ENCODE peak calls at places on chromosomes 3 and 15, in four cellular contexts. One of them, this sample, is unnamed.

GRCh38 chr3:94234177-94234788 is 171.4 kb downstream of the NSUN3 start:
- DNase-seq in GM12878: no peak
- DNase-seq in HepG2: peak
- DNase-seq in H1: no peak
- DNase-seq in this sample: peak

GRCh38 chr15:93110502-93111040 is 21.6 kb upstream of the RGMA start:
- DNase-seq in H1: no peak
- DNase-seq in HepG2: no peak
- DNase-seq in GM12878: no peak
- DNase-seq in this sample: no peak

GRCh38 chr3:60839242-60839641 is 412.0 kb downstream of the FHIT start:
- DNase-seq in HepG2: no peak
- DNase-seq in GM12878: no peak
- DNase-seq in H1: no peak
- DNase-seq in this sample: no peak

GRCh38 chr3:20147374-20147773 is 38.6 kb downstream of the SGO1 start:
- DNase-seq in GM12878: no peak
- DNase-seq in H1: no peak
- DNase-seq in HepG2: no peak
- DNase-seq in this sample: no peak

GRCh38 chr3:193605876-193606275 is 12.9 kb downstream of the OPA1 start:
- DNase-seq in H1: peak
- DNase-seq in HepG2: peak
- DNase-seq in GM12878: no peak
- DNase-seq in this sample: peak

GRCh38 chr15:68401496-68402431 is 30.2 kb downstream of the ITGA11 start:
- DNase-seq in HepG2: no peak
- DNase-seq in H1: peak
- DNase-seq in GM12878: no peak
- DNase-seq in this sample: no peak

GRCh38 chr15:95596487-95596886 is 734.0 kb upstream of the NR2F2 start:
- DNase-seq in H1: peak
- DNase-seq in HepG2: no peak
- DNase-seq in GM12878: no peak
- DNase-seq in this sample: peak

GRCh38 chr3:46417120-46417510 is 10.1 kb downstream of the CCRL2 start:
- DNase-seq in GM12878: no peak
- DNase-seq in H1: no peak
- DNase-seq in HepG2: no peak
- DNase-seq in this sample: no peak

GRCh38 chr3:184727357-184728060 is 15.6 kb upstream of the MAGEF1 start:
- DNase-seq in GM12878: no peak
- DNase-seq in H1: peak
- DNase-seq in HepG2: peak
- DNase-seq in this sample: peak

GRCh38 chr3:141739731-141740130 is 1.6 kb downstream of the RNF7 start:
- DNase-seq in GM12878: no peak
- DNase-seq in HepG2: no peak
- DNase-seq in H1: no peak
- DNase-seq in this sample: no peak

GRCh38 chr3:141735789-141736465 is 2.2 kb upstream of the RNF7 start:
- DNase-seq in HepG2: peak
- DNase-seq in H1: no peak
- DNase-seq in GM12878: no peak
- DNase-seq in this sample: no peak

GRCh38 chr3:141737108-141737507 is 990 bp upstream of the RNF7 start:
- DNase-seq in HepG2: no peak
- DNase-seq in GM12878: no peak
- DNase-seq in H1: no peak
- DNase-seq in this sample: no peak

GRCh38 chr3:141738636-141739363 is 702 bp downstream of the RNF7 start:
- DNase-seq in GM12878: no peak
- DNase-seq in H1: no peak
- DNase-seq in HepG2: no peak
- DNase-seq in this sample: no peak

GRCh38 chr3:141737828-141738635 is at the start of gene RNF7:
- DNase-seq in GM12878: peak
- DNase-seq in H1: peak
- DNase-seq in HepG2: peak
- DNase-seq in this sample: peak
- H3K9ac ChIP-seq in GM12878: peak
- H3K9ac ChIP-seq in H1: peak
- H3K9ac ChIP-seq in HepG2: peak
- H3K9ac ChIP-seq in this sample: peak

GRCh38 chr3:160022068-160022467 is 33.4 kb downstream of the IL12A start:
- DNase-seq in GM12878: no peak
- DNase-seq in H1: no peak
- DNase-seq in HepG2: no peak
- DNase-seq in this sample: no peak

GRCh38 chr3:160016972-160017371 is 28.3 kb downstream of the IL12A start:
- DNase-seq in H1: no peak
- DNase-seq in HepG2: peak
- DNase-seq in GM12878: no peak
- DNase-seq in this sample: no peak

GRCh38 chr3:160020057-160020711 is 31.5 kb downstream of the IL12A start:
- DNase-seq in H1: no peak
- DNase-seq in HepG2: no peak
- DNase-seq in GM12878: no peak
- DNase-seq in this sample: no peak

GRCh38 chr3:160023476-160023875 is 34.8 kb downstream of the IL12A start:
- DNase-seq in GM12878: no peak
- DNase-seq in HepG2: no peak
- DNase-seq in H1: no peak
- DNase-seq in this sample: no peak

GRCh38 chr3:160018959-160019358 is 30.3 kb downstream of the IL12A start:
- DNase-seq in H1: no peak
- DNase-seq in GM12878: no peak
- DNase-seq in HepG2: no peak
- DNase-seq in this sample: no peak
- TF ChIP-seq YY1 in H1: no peak
- TF ChIP-seq YY1 in GM12878: no peak
- TF ChIP-seq YY1 in HepG2: no peak
- TF ChIP-seq YY1 in this sample: no peak

DNA sequence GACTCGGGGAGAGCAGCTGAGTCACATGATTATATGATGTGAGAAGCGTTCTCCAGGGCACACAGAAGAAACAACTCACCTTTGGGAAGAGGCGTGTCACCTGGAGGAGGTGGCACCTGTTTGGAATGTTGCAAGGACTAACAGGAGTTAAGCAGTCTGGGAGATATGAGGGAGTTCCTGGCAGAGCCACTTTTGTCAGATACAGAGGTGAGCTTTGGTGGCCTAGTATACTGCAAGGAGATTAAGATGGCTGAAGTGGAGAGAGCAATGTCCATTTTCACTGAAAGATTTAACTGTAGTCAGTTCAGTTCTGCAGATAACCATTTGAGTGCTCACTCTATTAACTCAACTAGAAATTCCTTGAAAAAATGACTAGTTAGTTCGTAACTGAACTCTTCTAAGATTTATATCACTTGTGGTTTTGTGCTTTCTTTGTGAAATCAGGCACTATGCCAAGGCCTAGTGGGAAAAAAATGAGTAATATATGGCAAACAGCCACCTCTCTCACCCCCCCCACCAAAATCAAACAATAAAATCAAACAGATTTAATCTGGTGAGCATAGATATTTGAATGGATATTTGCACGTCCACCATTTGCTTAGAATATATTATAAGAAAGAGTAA is 61.3 kb downstream of the CRYBG3 start:
- DNase-seq in GM12878: no peak
- DNase-seq in HepG2: no peak
- DNase-seq in H1: no peak
- DNase-seq in this sample: no peak
- TF ChIP-seq SUZ12 in GM12878: no peak
- TF ChIP-seq SUZ12 in HepG2: no peak
- TF ChIP-seq SUZ12 in H1: no peak
- TF ChIP-seq SUZ12 in this sample: no peak

GRCh38 chr3:73384091-73384906 is 240.4 kb downstream of the PDZRN3 start:
- DNase-seq in GM12878: no peak
- DNase-seq in HepG2: no peak
- DNase-seq in H1: no peak
- DNase-seq in this sample: no peak
- H3K9ac ChIP-seq in GM12878: no peak
- H3K9ac ChIP-seq in HepG2: no peak
- H3K9ac ChIP-seq in H1: no peak
- H3K9ac ChIP-seq in this sample: no peak

GRCh38 chr15:27589260-27589659 is 509.9 kb downstream of the OCA2 start:
- DNase-seq in H1: no peak
- DNase-seq in HepG2: no peak
- DNase-seq in GM12878: no peak
- DNase-seq in this sample: no peak
- TF ChIP-seq YY1 in H1: no peak
- TF ChIP-seq YY1 in HepG2: no peak
- TF ChIP-seq YY1 in GM12878: no peak
- TF ChIP-seq YY1 in this sample: no peak

GRCh38 chr3:31235062-31235704 is 297.5 kb upstream of the STT3B start:
- DNase-seq in GM12878: no peak
- DNase-seq in H1: no peak
- DNase-seq in HepG2: no peak
- DNase-seq in this sample: no peak
- TF ChIP-seq SUZ12 in GM12878: no peak
- TF ChIP-seq SUZ12 in H1: no peak
- TF ChIP-seq SUZ12 in HepG2: no peak
- TF ChIP-seq SUZ12 in this sample: no peak

GRCh38 chr3:143120716-143121239 is 1.2 kb downstream of the CHST2 start:
- DNase-seq in H1: peak
- DNase-seq in HepG2: no peak
- DNase-seq in GM12878: no peak
- DNase-seq in this sample: no peak
- H3K9ac ChIP-seq in H1: peak
- H3K9ac ChIP-seq in HepG2: no peak
- H3K9ac ChIP-seq in GM12878: peak
- H3K9ac ChIP-seq in this sample: peak

GRCh38 chr15:62844564-62845235 is 197.8 kb upstream of the TPM1 start:
- DNase-seq in HepG2: no peak
- DNase-seq in GM12878: no peak
- DNase-seq in H1: no peak
- DNase-seq in this sample: no peak
- TF ChIP-seq YY1 in HepG2: no peak
- TF ChIP-seq YY1 in GM12878: no peak
- TF ChIP-seq YY1 in H1: no peak
- TF ChIP-seq YY1 in this sample: no peak

GRCh38 chr3:195906865-195907729 is 1.3 kb downstream of the TNK2 start:
- DNase-seq in GM12878: peak
- DNase-seq in HepG2: no peak
- DNase-seq in H1: no peak
- DNase-seq in this sample: no peak
- TF ChIP-seq SUZ12 in GM12878: no peak
- TF ChIP-seq SUZ12 in HepG2: no peak
- TF ChIP-seq SUZ12 in H1: no peak
- TF ChIP-seq SUZ12 in this sample: no peak

GRCh38 chr3:32469151-32469874 is 33.3 kb downstream of the CMTM6 start:
- DNase-seq in H1: no peak
- DNase-seq in GM12878: no peak
- DNase-seq in HepG2: no peak
- DNase-seq in this sample: no peak
- H3K9ac ChIP-seq in H1: no peak
- H3K9ac ChIP-seq in GM12878: no peak
- H3K9ac ChIP-seq in HepG2: no peak
- H3K9ac ChIP-seq in this sample: peak

This sample was measured in NT2/D1.